ENCODE peak calls at places on chromosome 3, in four cellular contexts. A is A549, D is HepG2, T is K562. B is an unnamed sample.

GRCh38 chr3:127483902-127484591 is 106.5 kb downstream of the TPRA1 start:
- DNase-seq in A (no peak), D (no peak), T (no peak), B (no peak)

GRCh38 chr3:125916376-125916978 is 52.5 kb upstream of the ROPN1B start:
- DNase-seq in A (peak; percentile 90), D (peak; percentile 84), T (peak; percentile 76), B (peak; percentile 98)

GRCh38 chr3:82144811-82145210 is 383.4 kb upstream of the GBE1 start:
- DNase-seq in A (no peak), D (no peak), T (no peak), B (no peak)

GRCh38 chr3:134771962-134772361 is 23.1 kb upstream of the EPHB1 start:
- DNase-seq in A (no peak), D (no peak), T (no peak), B (no peak)

GRCh38 chr3:47436180-47436579 is 39.6 kb downstream of the SCAP start:
- DNase-seq in A (no peak), D (no peak), T (no peak), B (no peak)

GRCh38 chr3:127753338-127753737 is 69.0 kb downstream of the MGLL start:
- DNase-seq in A (no peak), D (no peak), T (no peak), B (no peak)

GRCh38 chr3:159045279-159045678 is 243.4 kb downstream of the MFSD1 start:
- DNase-seq in A (no peak), D (no peak), T (no peak), B (no peak)

GRCh38 chr3:184757010-184757651 is 45.3 kb upstream of the MAGEF1 start:
- DNase-seq in A (no peak), D (no peak), T (no peak), B (no peak)

GRCh38 chr3:4814302-4814903 is 164.8 kb upstream of the BHLHE40 start:
- DNase-seq in A (no peak), D (no peak), T (peak; percentile 97), B (no peak)

GRCh38 chr3:42979044-42979962 is at the start of gene GASK1A:
- DNase-seq in A (no peak), D (no peak), T (no peak), B (peak; percentile 77)

GRCh38 chr3:42010530-42010929 is 48.6 kb upstream of the ULK4 start:
- DNase-seq in A (no peak), D (no peak), T (no peak), B (no peak)

GRCh38 chr3:194003128-194004057 is 132.6 kb upstream of the HES1 start:
- DNase-seq in A (peak; percentile 95), D (peak; percentile 47), T (peak; percentile 95), B (peak; percentile 38)

GRCh38 chr3:66113542-66113941 is 74.8 kb upstream of the MAGI1 start:
- DNase-seq in A (no peak), D (no peak), T (no peak), B (no peak)

DNA sequence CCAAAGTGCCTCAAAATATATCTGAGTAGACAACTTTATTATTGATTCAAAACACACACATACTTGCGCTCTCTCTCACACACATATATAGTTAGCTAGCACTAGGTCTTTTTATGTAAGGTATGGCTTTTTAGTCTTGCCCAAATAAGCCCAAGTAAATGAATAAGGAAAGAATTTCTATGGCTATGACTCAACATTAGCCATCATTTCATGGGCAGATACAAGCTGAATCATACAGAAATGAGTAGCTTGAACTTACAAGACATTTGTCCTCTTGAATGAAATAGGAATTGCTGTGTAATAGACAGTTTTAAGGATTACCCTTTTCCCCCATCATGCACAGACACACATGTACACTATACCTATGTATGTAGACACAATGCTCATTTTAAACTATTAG is 4.9 kb downstream of the CADPS start:
- DNase-seq in A (peak; percentile 0), D (no peak), T (no peak), B (no peak)
- TF ChIP-seq HMGXB4 in A (no peak), D (no peak), T (no peak), B (no peak)

GRCh38 chr3:10512687-10513086 is 7.3 kb upstream of the ATP2B2 start:
- DNase-seq in A (no peak), D (no peak), T (no peak), B (no peak)
- TF ChIP-seq HMGXB4 in A (no peak), D (no peak), T (no peak), B (no peak)

GRCh38 chr3:186025161-186025560 is 83.7 kb downstream of the ETV5 start:
- DNase-seq in A (no peak), D (no peak), T (no peak), B (no peak)
- TF ChIP-seq HMGXB4 in A (no peak), D (no peak), T (no peak), B (no peak)

GRCh38 chr3:77039606-77040553 is at the start of gene ROBO2:
- DNase-seq in A (no peak), D (no peak), T (peak; percentile 10), B (peak; percentile 80)
- TF ChIP-seq HMGXB4 in A (no peak), D (no peak), T (no peak), B (peak; percentile 71)

B was measured in WTC11.